ENCODE peak calls at places on chromosomes 6 and 20, in five cellular contexts. One of them, this sample, is unnamed.

GRCh38 chr20:1323256-1323655 is 5.7 kb downstream of the SDCBP2 start:
- DNase-seq in T follicular helper cell: no peak
- DNase-seq in NCI-H1436 treated with DMSO at 0.1 percent for 48 hours: no peak
- DNase-seq in NCI-H1105: no peak
- DNase-seq in stimulated activated CD8-positive, alpha-beta memory T cell treated with anti-CD3 and anti-CD28 coated beads, Interleukin-7, amount 100 ng/mL, for 1 hour: no peak
- DNase-seq in this sample: no peak

GRCh38 chr20:4040283-4041179 is 25.2 kb upstream of the RNF24 start:
- DNase-seq in NCI-H1105: no peak
- DNase-seq in NCI-H1436 treated with DMSO at 0.1 percent for 48 hours: no peak
- DNase-seq in stimulated activated CD8-positive, alpha-beta memory T cell treated with anti-CD3 and anti-CD28 coated beads, Interleukin-7, amount 100 ng/mL, for 1 hour: no peak
- DNase-seq in T follicular helper cell: no peak
- DNase-seq in this sample: peak; percentile 40

GRCh38 chr20:44442298-44443070 is 33.2 kb upstream of the TTPAL start:
- DNase-seq in T follicular helper cell: no peak
- DNase-seq in stimulated activated CD8-positive, alpha-beta memory T cell treated with anti-CD3 and anti-CD28 coated beads, Interleukin-7, amount 100 ng/mL, for 1 hour: no peak
- DNase-seq in NCI-H1105: no peak
- DNase-seq in NCI-H1436 treated with DMSO at 0.1 percent for 48 hours: no peak
- DNase-seq in this sample: no peak

GRCh38 chr6:136822051-136822378 is 377 bp upstream of the PEX7 start:
- DNase-seq in stimulated activated CD8-positive, alpha-beta memory T cell treated with anti-CD3 and anti-CD28 coated beads, Interleukin-7, amount 100 ng/mL, for 1 hour: no peak
- DNase-seq in NCI-H1105: no peak
- DNase-seq in T follicular helper cell: no peak
- DNase-seq in NCI-H1436 treated with DMSO at 0.1 percent for 48 hours: no peak
- DNase-seq in this sample: no peak

GRCh38 chr20:63043348-63044203 is 36.8 kb upstream of the BHLHE23 start:
- DNase-seq in stimulated activated CD8-positive, alpha-beta memory T cell treated with anti-CD3 and anti-CD28 coated beads, Interleukin-7, amount 100 ng/mL, for 1 hour: no peak
- DNase-seq in T follicular helper cell: no peak
- DNase-seq in NCI-H1436 treated with DMSO at 0.1 percent for 48 hours: no peak
- DNase-seq in NCI-H1105: no peak
- DNase-seq in this sample: no peak

GRCh38 chr6:20474756-20475542 is 59.3 kb upstream of the CDKAL1 start:
- DNase-seq in NCI-H1105: no peak
- DNase-seq in stimulated activated CD8-positive, alpha-beta memory T cell treated with anti-CD3 and anti-CD28 coated beads, Interleukin-7, amount 100 ng/mL, for 1 hour: no peak
- DNase-seq in T follicular helper cell: no peak
- DNase-seq in NCI-H1436 treated with DMSO at 0.1 percent for 48 hours: no peak
- DNase-seq in this sample: no peak

GRCh38 chr20:16476032-16476431 is 97.2 kb downstream of the KIF16B start:
- DNase-seq in stimulated activated CD8-positive, alpha-beta memory T cell treated with anti-CD3 and anti-CD28 coated beads, Interleukin-7, amount 100 ng/mL, for 1 hour: no peak
- DNase-seq in NCI-H1436 treated with DMSO at 0.1 percent for 48 hours: peak; percentile 3
- DNase-seq in NCI-H1105: peak; percentile 27
- DNase-seq in T follicular helper cell: no peak
- DNase-seq in this sample: no peak

GRCh38 chr20:58045156-58045555 is 183.3 kb downstream of the ANKRD60 start:
- DNase-seq in NCI-H1105: no peak
- DNase-seq in NCI-H1436 treated with DMSO at 0.1 percent for 48 hours: no peak
- DNase-seq in T follicular helper cell: no peak
- DNase-seq in stimulated activated CD8-positive, alpha-beta memory T cell treated with anti-CD3 and anti-CD28 coated beads, Interleukin-7, amount 100 ng/mL, for 1 hour: no peak
- DNase-seq in this sample: no peak

GRCh38 chr20:53652090-53652858 is 58.6 kb upstream of the ZNF217 start:
- DNase-seq in T follicular helper cell: no peak
- DNase-seq in NCI-H1105: no peak
- DNase-seq in NCI-H1436 treated with DMSO at 0.1 percent for 48 hours: no peak
- DNase-seq in stimulated activated CD8-positive, alpha-beta memory T cell treated with anti-CD3 and anti-CD28 coated beads, Interleukin-7, amount 100 ng/mL, for 1 hour: no peak
- DNase-seq in this sample: no peak

GRCh38 chr20:23145281-23145700 is 59.2 kb upstream of the CD93 start:
- DNase-seq in stimulated activated CD8-positive, alpha-beta memory T cell treated with anti-CD3 and anti-CD28 coated beads, Interleukin-7, amount 100 ng/mL, for 1 hour: no peak
- DNase-seq in T follicular helper cell: no peak
- DNase-seq in NCI-H1436 treated with DMSO at 0.1 percent for 48 hours: no peak
- DNase-seq in NCI-H1105: no peak
- DNase-seq in this sample: no peak

This sample was measured in ureter.